ENCODE peak calls at places on chromosomes 4 and X, in ten cellular contexts. One of them, this sample, is unnamed.

GRCh38 chr4:16034010-16034829 is 49.6 kb downstream of the PROM1 start:
- DNase-seq in PC-9: no peak
- DNase-seq in H9: no peak
- DNase-seq in hippocampal formation: no peak
- DNase-seq in heart left ventricle: no peak
- DNase-seq in B cell: no peak
- DNase-seq in esophagus muscularis mucosa: no peak
- DNase-seq in cerebellar cortex: no peak
- DNase-seq in lung: no peak
- DNase-seq in fibroblast of lung: peak
- DNase-seq in this sample: no peak

GRCh38 chr4:78331965-78332364 is 219.6 kb upstream of the ANXA3 start:
- DNase-seq in fibroblast of lung: no peak
- DNase-seq in hippocampal formation: no peak
- DNase-seq in B cell: no peak
- DNase-seq in lung: no peak
- DNase-seq in heart left ventricle: no peak
- DNase-seq in cerebellar cortex: no peak
- DNase-seq in esophagus muscularis mucosa: no peak
- DNase-seq in PC-9: no peak
- DNase-seq in H9: no peak
- DNase-seq in this sample: no peak

GRCh38 chr4:104507112-104507511 is 12.4 kb upstream of the CXXC4 start:
- DNase-seq in PC-9: no peak
- DNase-seq in B cell: no peak
- DNase-seq in cerebellar cortex: no peak
- DNase-seq in lung: no peak
- DNase-seq in H9: no peak
- DNase-seq in hippocampal formation: no peak
- DNase-seq in heart left ventricle: no peak
- DNase-seq in fibroblast of lung: no peak
- DNase-seq in esophagus muscularis mucosa: no peak
- DNase-seq in this sample: no peak

GRCh38 chr4:56445699-56446098 is 9.6 kb downstream of the PAICS start:
- DNase-seq in lung: no peak
- DNase-seq in hippocampal formation: no peak
- DNase-seq in cerebellar cortex: no peak
- DNase-seq in fibroblast of lung: peak
- DNase-seq in H9: no peak
- DNase-seq in heart left ventricle: no peak
- DNase-seq in esophagus muscularis mucosa: no peak
- DNase-seq in B cell: no peak
- DNase-seq in PC-9: no peak
- DNase-seq in this sample: no peak

GRCh38 chr4:89263265-89263664 is 44.3 kb downstream of the GPRIN3 start:
- DNase-seq in fibroblast of lung: no peak
- DNase-seq in B cell: no peak
- DNase-seq in hippocampal formation: no peak
- DNase-seq in esophagus muscularis mucosa: no peak
- DNase-seq in heart left ventricle: no peak
- DNase-seq in cerebellar cortex: no peak
- DNase-seq in H9: no peak
- DNase-seq in PC-9: no peak
- DNase-seq in lung: no peak
- DNase-seq in this sample: no peak

GRCh38 chr4:37644962-37645361 is 41.2 kb downstream of the RELL1 start:
- DNase-seq in cerebellar cortex: no peak
- DNase-seq in esophagus muscularis mucosa: no peak
- DNase-seq in heart left ventricle: no peak
- DNase-seq in B cell: no peak
- DNase-seq in lung: no peak
- DNase-seq in H9: no peak
- DNase-seq in PC-9: no peak
- DNase-seq in fibroblast of lung: peak
- DNase-seq in hippocampal formation: no peak
- DNase-seq in this sample: no peak

GRCh38 chrX:144335402-144335801 is 451.5 kb downstream of the UBE2NL start:
- DNase-seq in cerebellar cortex: no peak
- DNase-seq in lung: no peak
- DNase-seq in hippocampal formation: no peak
- DNase-seq in fibroblast of lung: no peak
- DNase-seq in H9: peak
- DNase-seq in heart left ventricle: no peak
- DNase-seq in esophagus muscularis mucosa: no peak
- DNase-seq in PC-9: no peak
- DNase-seq in B cell: no peak
- DNase-seq in this sample: no peak

GRCh38 chr4:144646523-144647094 is 653 bp downstream of the HHIP start:
- DNase-seq in cerebellar cortex: no peak
- DNase-seq in B cell: peak
- DNase-seq in esophagus muscularis mucosa: no peak
- DNase-seq in lung: no peak
- DNase-seq in fibroblast of lung: no peak
- DNase-seq in heart left ventricle: no peak
- DNase-seq in hippocampal formation: peak
- DNase-seq in PC-9: no peak
- DNase-seq in H9: peak
- DNase-seq in this sample: no peak

GRCh38 chrX:71315917-71316316 is 14.4 kb downstream of the ITGB1BP2 start:
- DNase-seq in heart left ventricle: no peak
- DNase-seq in cerebellar cortex: no peak
- DNase-seq in H9: no peak
- DNase-seq in hippocampal formation: no peak
- DNase-seq in lung: no peak
- DNase-seq in fibroblast of lung: peak
- DNase-seq in B cell: no peak
- DNase-seq in esophagus muscularis mucosa: no peak
- DNase-seq in PC-9: no peak
- DNase-seq in this sample: no peak

GRCh38 chr4:20050768-20051167 is 200.9 kb upstream of the SLIT2 start:
- DNase-seq in cerebellar cortex: no peak
- DNase-seq in fibroblast of lung: no peak
- DNase-seq in lung: no peak
- DNase-seq in PC-9: no peak
- DNase-seq in esophagus muscularis mucosa: no peak
- DNase-seq in H9: no peak
- DNase-seq in B cell: no peak
- DNase-seq in heart left ventricle: no peak
- DNase-seq in hippocampal formation: no peak
- DNase-seq in this sample: no peak

GRCh38 chrX:53321216-53321942 is 40.0 kb upstream of the IQSEC2 start:
- DNase-seq in esophagus muscularis mucosa: no peak
- DNase-seq in cerebellar cortex: no peak
- DNase-seq in hippocampal formation: no peak
- DNase-seq in H9: no peak
- DNase-seq in B cell: peak
- DNase-seq in lung: no peak
- DNase-seq in heart left ventricle: no peak
- DNase-seq in PC-9: no peak
- DNase-seq in fibroblast of lung: no peak
- DNase-seq in this sample: no peak

GRCh38 chr4:120718979-120719566 is 203.5 kb downstream of the PRDM5 start:
- DNase-seq in hippocampal formation: peak
- DNase-seq in heart left ventricle: no peak
- DNase-seq in B cell: no peak
- DNase-seq in fibroblast of lung: peak
- DNase-seq in lung: no peak
- DNase-seq in cerebellar cortex: peak
- DNase-seq in PC-9: no peak
- DNase-seq in H9: peak
- DNase-seq in esophagus muscularis mucosa: no peak
- DNase-seq in this sample: no peak

GRCh38 chr4:168993724-168994510 is 16.1 kb downstream of the CBR4 start:
- DNase-seq in hippocampal formation: no peak
- DNase-seq in cerebellar cortex: no peak
- DNase-seq in fibroblast of lung: no peak
- DNase-seq in H9: no peak
- DNase-seq in PC-9: peak
- DNase-seq in heart left ventricle: no peak
- DNase-seq in esophagus muscularis mucosa: no peak
- DNase-seq in B cell: no peak
- DNase-seq in lung: no peak
- DNase-seq in this sample: no peak

GRCh38 chr4:87150498-87151261 is 69.7 kb downstream of the KLHL8 start:
- DNase-seq in cerebellar cortex: peak
- DNase-seq in hippocampal formation: peak
- DNase-seq in lung: peak
- DNase-seq in heart left ventricle: no peak
- DNase-seq in PC-9: peak
- DNase-seq in esophagus muscularis mucosa: no peak
- DNase-seq in fibroblast of lung: peak
- DNase-seq in B cell: peak
- DNase-seq in H9: no peak
- DNase-seq in this sample: peak

GRCh38 chr4:30875659-30876269 is 155.6 kb downstream of the PCDH7 start:
- DNase-seq in fibroblast of lung: no peak
- DNase-seq in heart left ventricle: no peak
- DNase-seq in lung: no peak
- DNase-seq in cerebellar cortex: no peak
- DNase-seq in B cell: no peak
- DNase-seq in esophagus muscularis mucosa: no peak
- DNase-seq in H9: no peak
- DNase-seq in hippocampal formation: no peak
- DNase-seq in PC-9: no peak
- DNase-seq in this sample: no peak

GRCh38 chrX:45126158-45126557 is 74.5 kb downstream of the DIPK2B start:
- DNase-seq in esophagus muscularis mucosa: no peak
- DNase-seq in heart left ventricle: no peak
- DNase-seq in hippocampal formation: no peak
- DNase-seq in fibroblast of lung: no peak
- DNase-seq in H9: no peak
- DNase-seq in PC-9: no peak
- DNase-seq in B cell: no peak
- DNase-seq in lung: no peak
- DNase-seq in cerebellar cortex: no peak
- DNase-seq in this sample: no peak

GRCh38 chr4:147957446-147957845 is 225.6 kb downstream of the ARHGAP10 start:
- DNase-seq in lung: no peak
- DNase-seq in heart left ventricle: no peak
- DNase-seq in esophagus muscularis mucosa: no peak
- DNase-seq in hippocampal formation: no peak
- DNase-seq in B cell: no peak
- DNase-seq in fibroblast of lung: no peak
- DNase-seq in cerebellar cortex: no peak
- DNase-seq in PC-9: no peak
- DNase-seq in H9: no peak
- DNase-seq in this sample: no peak

GRCh38 chrX:335758-336155 is 17.2 kb upstream of the GTPBP6 start:
- DNase-seq in PC-9: no peak
- DNase-seq in fibroblast of lung: no peak
- DNase-seq in B cell: no peak
- DNase-seq in cerebellar cortex: no peak
- DNase-seq in esophagus muscularis mucosa: no peak
- DNase-seq in heart left ventricle: peak
- DNase-seq in hippocampal formation: no peak
- DNase-seq in lung: no peak
- DNase-seq in H9: no peak
- DNase-seq in this sample: no peak

GRCh38 chr4:41722171-41722570 is 26.4 kb downstream of the PHOX2B start:
- DNase-seq in H9: no peak
- DNase-seq in hippocampal formation: no peak
- DNase-seq in esophagus muscularis mucosa: no peak
- DNase-seq in fibroblast of lung: no peak
- DNase-seq in cerebellar cortex: no peak
- DNase-seq in PC-9: no peak
- DNase-seq in B cell: no peak
- DNase-seq in lung: no peak
- DNase-seq in heart left ventricle: no peak
- DNase-seq in this sample: no peak

GRCh38 chr4:51880016-51880915 is 37.3 kb downstream of the DCUN1D4 start:
- DNase-seq in PC-9: no peak
- DNase-seq in esophagus muscularis mucosa: no peak
- DNase-seq in lung: no peak
- DNase-seq in B cell: no peak
- DNase-seq in H9: no peak
- DNase-seq in heart left ventricle: no peak
- DNase-seq in cerebellar cortex: no peak
- DNase-seq in fibroblast of lung: no peak
- DNase-seq in hippocampal formation: no peak
- DNase-seq in this sample: no peak

GRCh38 chr4:121277194-121278105 is 103.4 kb downstream of the QRFPR start:
- DNase-seq in fibroblast of lung: no peak
- DNase-seq in heart left ventricle: no peak
- DNase-seq in esophagus muscularis mucosa: no peak
- DNase-seq in H9: peak
- DNase-seq in PC-9: no peak
- DNase-seq in hippocampal formation: no peak
- DNase-seq in cerebellar cortex: peak
- DNase-seq in lung: no peak
- DNase-seq in B cell: no peak
- DNase-seq in this sample: no peak

GRCh38 chrX:37543324-37543723 is 28.1 kb upstream of the LANCL3 start:
- DNase-seq in lung: no peak
- DNase-seq in esophagus muscularis mucosa: no peak
- DNase-seq in fibroblast of lung: no peak
- DNase-seq in PC-9: no peak
- DNase-seq in heart left ventricle: no peak
- DNase-seq in cerebellar cortex: no peak
- DNase-seq in hippocampal formation: no peak
- DNase-seq in B cell: no peak
- DNase-seq in H9: no peak
- DNase-seq in this sample: no peak

GRCh38 chrX:2520539-2520938 is 19.8 kb upstream of the DHRSX start:
- DNase-seq in hippocampal formation: no peak
- DNase-seq in H9: no peak
- DNase-seq in lung: no peak
- DNase-seq in PC-9: no peak
- DNase-seq in fibroblast of lung: no peak
- DNase-seq in heart left ventricle: no peak
- DNase-seq in esophagus muscularis mucosa: no peak
- DNase-seq in B cell: no peak
- DNase-seq in cerebellar cortex: no peak
- DNase-seq in this sample: no peak

GRCh38 chr4:47349323-47349722 is 114.2 kb downstream of the COMMD8 start:
- DNase-seq in esophagus muscularis mucosa: no peak
- DNase-seq in PC-9: no peak
- DNase-seq in cerebellar cortex: no peak
- DNase-seq in B cell: no peak
- DNase-seq in heart left ventricle: no peak
- DNase-seq in hippocampal formation: no peak
- DNase-seq in fibroblast of lung: peak
- DNase-seq in lung: no peak
- DNase-seq in H9: no peak
- DNase-seq in this sample: no peak

GRCh38 chr4:124948976-124949597 is 236.6 kb upstream of the ANKRD50 start:
- DNase-seq in cerebellar cortex: no peak
- DNase-seq in B cell: no peak
- DNase-seq in lung: no peak
- DNase-seq in PC-9: no peak
- DNase-seq in hippocampal formation: no peak
- DNase-seq in H9: no peak
- DNase-seq in esophagus muscularis mucosa: no peak
- DNase-seq in heart left ventricle: no peak
- DNase-seq in fibroblast of lung: peak
- DNase-seq in this sample: no peak

GRCh38 chrX:149647505-149647904 is 15.9 kb upstream of the TMEM185A start:
- DNase-seq in hippocampal formation: no peak
- DNase-seq in PC-9: no peak
- DNase-seq in cerebellar cortex: no peak
- DNase-seq in heart left ventricle: no peak
- DNase-seq in H9: no peak
- DNase-seq in esophagus muscularis mucosa: no peak
- DNase-seq in B cell: no peak
- DNase-seq in fibroblast of lung: no peak
- DNase-seq in lung: no peak
- DNase-seq in this sample: no peak

GRCh38 chrX:15947648-15948317 is 93.2 kb upstream of the AP1S2 start:
- DNase-seq in PC-9: peak
- DNase-seq in cerebellar cortex: no peak
- DNase-seq in heart left ventricle: no peak
- DNase-seq in esophagus muscularis mucosa: no peak
- DNase-seq in hippocampal formation: no peak
- DNase-seq in fibroblast of lung: peak
- DNase-seq in lung: no peak
- DNase-seq in H9: peak
- DNase-seq in B cell: no peak
- DNase-seq in this sample: no peak

GRCh38 chr4:56197387-56197786 is 189.9 kb downstream of the AASDH start:
- DNase-seq in esophagus muscularis mucosa: no peak
- DNase-seq in heart left ventricle: no peak
- DNase-seq in PC-9: no peak
- DNase-seq in hippocampal formation: no peak
- DNase-seq in fibroblast of lung: no peak
- DNase-seq in lung: no peak
- DNase-seq in cerebellar cortex: no peak
- DNase-seq in B cell: no peak
- DNase-seq in H9: no peak
- DNase-seq in this sample: no peak